ENCODE peak calls at places on chromosomes 12 and 14, in six cellular contexts. One of them, this sample, is unnamed. For H3K4me1, the result is how much of the 10 kb centered on the place peaks cover.

GRCh38 chr14:57480044-57480443 is 13.6 kb downstream of the CCDC198 start:
- DNase-seq in neural progenitor cell: no peak
- DNase-seq in adrenal gland: no peak
- DNase-seq in cardiac muscle cell: no peak
- DNase-seq in MM.1S: no peak
- DNase-seq in A673: peak
- DNase-seq in this sample: no peak

GRCh38 chr14:68968721-68969120 is 10.4 kb downstream of the ACTN1 start:
- DNase-seq in A673: no peak
- DNase-seq in adrenal gland: no peak
- DNase-seq in neural progenitor cell: no peak
- DNase-seq in MM.1S: no peak
- DNase-seq in cardiac muscle cell: no peak
- DNase-seq in this sample: no peak

GRCh38 chr12:111858778-111859177 is 16.8 kb downstream of the MAPKAPK5 start:
- DNase-seq in adrenal gland: no peak
- DNase-seq in A673: no peak
- DNase-seq in MM.1S: no peak
- DNase-seq in neural progenitor cell: no peak
- DNase-seq in cardiac muscle cell: no peak
- DNase-seq in this sample: no peak

GRCh38 chr12:70043490-70044138 is 199.6 kb upstream of the CNOT2 start:
- DNase-seq in cardiac muscle cell: peak
- DNase-seq in adrenal gland: peak
- DNase-seq in neural progenitor cell: no peak
- DNase-seq in MM.1S: no peak
- DNase-seq in A673: no peak
- DNase-seq in this sample: no peak

GRCh38 chr12:72267974-72268373 is 4.2 kb upstream of the TRHDE start:
- DNase-seq in neural progenitor cell: no peak
- DNase-seq in MM.1S: no peak
- DNase-seq in cardiac muscle cell: no peak
- DNase-seq in adrenal gland: no peak
- DNase-seq in A673: peak
- DNase-seq in this sample: no peak

GRCh38 chr12:122793685-122794106 is 19.3 kb downstream of the CCDC62 start:
- DNase-seq in MM.1S: peak
- DNase-seq in neural progenitor cell: peak
- DNase-seq in adrenal gland: no peak
- DNase-seq in cardiac muscle cell: peak
- DNase-seq in A673: peak
- DNase-seq in this sample: peak

GRCh38 chr12:58342736-58343135 is 401.4 kb downstream of the ATP23 start:
- DNase-seq in MM.1S: no peak
- DNase-seq in A673: no peak
- DNase-seq in cardiac muscle cell: no peak
- DNase-seq in neural progenitor cell: no peak
- DNase-seq in adrenal gland: no peak
- DNase-seq in this sample: no peak

GRCh38 chr12:130017571-130018449 is 114.0 kb upstream of the TMEM132D start:
- DNase-seq in neural progenitor cell: peak
- DNase-seq in MM.1S: no peak
- DNase-seq in adrenal gland: no peak
- DNase-seq in cardiac muscle cell: no peak
- DNase-seq in A673: no peak
- DNase-seq in this sample: no peak

GRCh38 chr14:72708708-72709475 is 185.0 kb downstream of the DPF3 start:
- DNase-seq in cardiac muscle cell: no peak
- DNase-seq in adrenal gland: peak
- DNase-seq in neural progenitor cell: peak
- DNase-seq in MM.1S: no peak
- DNase-seq in A673: no peak
- DNase-seq in this sample: no peak

GRCh38 chr12:68813242-68813593 is 5.2 kb downstream of the MDM2 start:
- DNase-seq in cardiac muscle cell: no peak
- DNase-seq in adrenal gland: no peak
- DNase-seq in MM.1S: no peak
- DNase-seq in A673: no peak
- DNase-seq in neural progenitor cell: no peak
- DNase-seq in this sample: no peak

GRCh38 chr14:32010561-32011188 is 66.4 kb upstream of the ARHGAP5 start:
- DNase-seq in A673: no peak
- DNase-seq in cardiac muscle cell: peak
- DNase-seq in neural progenitor cell: no peak
- DNase-seq in adrenal gland: peak
- DNase-seq in MM.1S: no peak
- DNase-seq in this sample: no peak

GRCh38 chr14:22489247-22489551 is 99.8 kb downstream of the DAD1 start:
- DNase-seq in adrenal gland: no peak
- DNase-seq in neural progenitor cell: peak
- DNase-seq in MM.1S: no peak
- DNase-seq in cardiac muscle cell: no peak
- DNase-seq in A673: no peak
- DNase-seq in this sample: no peak

GRCh38 chr12:132560421-132560830 is 50.0 kb downstream of the LRCOL1 start:
- DNase-seq in adrenal gland: no peak
- DNase-seq in MM.1S: peak
- DNase-seq in neural progenitor cell: peak
- DNase-seq in A673: peak
- DNase-seq in cardiac muscle cell: no peak
- DNase-seq in this sample: peak

GRCh38 chr14:80215756-80216581 is 4.7 kb upstream of the DIO2 start:
- DNase-seq in MM.1S: no peak
- DNase-seq in adrenal gland: no peak
- DNase-seq in neural progenitor cell: peak
- DNase-seq in A673: no peak
- DNase-seq in cardiac muscle cell: peak
- DNase-seq in this sample: no peak

GRCh38 chr14:65290830-65291229 is 121.7 kb upstream of the FUT8 start:
- DNase-seq in A673: peak
- DNase-seq in neural progenitor cell: no peak
- DNase-seq in adrenal gland: no peak
- DNase-seq in cardiac muscle cell: peak
- DNase-seq in MM.1S: no peak
- DNase-seq in this sample: no peak

DNA sequence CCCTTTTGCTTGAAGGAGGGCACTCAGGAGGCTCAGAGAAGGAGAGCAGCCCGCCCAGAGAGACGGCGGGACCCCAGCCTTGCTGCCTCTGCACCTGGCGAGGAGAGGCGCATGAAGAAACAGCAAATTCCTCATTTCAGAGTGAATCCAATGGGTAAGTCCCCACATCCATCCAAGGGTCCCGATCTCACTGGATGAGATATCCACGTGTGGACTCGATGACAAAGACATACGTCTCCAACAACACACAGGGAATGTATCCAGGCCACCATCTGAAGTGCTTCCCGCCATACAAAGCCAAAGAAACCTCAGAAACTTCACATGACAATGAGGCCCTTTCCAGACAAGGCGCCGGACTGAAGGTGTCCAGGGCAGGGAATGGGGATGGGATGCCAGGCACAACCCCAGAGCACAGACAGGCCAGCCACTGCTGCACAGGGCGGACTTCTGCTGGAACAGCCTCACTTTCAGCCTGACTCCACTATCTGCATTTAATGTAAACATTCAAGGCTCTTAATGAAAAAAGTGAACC is 14.5 kb downstream of the CCDC88C start:
- DNase-seq in adrenal gland: no peak
- DNase-seq in A673: no peak
- DNase-seq in neural progenitor cell: no peak
- DNase-seq in cardiac muscle cell: no peak
- DNase-seq in MM.1S: no peak
- DNase-seq in this sample: no peak
- H3K4me1 ChIP-seq in adrenal gland: under half
- H3K4me1 ChIP-seq in A673: under half
- H3K4me1 ChIP-seq in neural progenitor cell: under half
- H3K4me1 ChIP-seq in cardiac muscle cell: under half
- H3K4me1 ChIP-seq in MM.1S: half or more
- H3K4me1 ChIP-seq in this sample: half or more

DNA sequence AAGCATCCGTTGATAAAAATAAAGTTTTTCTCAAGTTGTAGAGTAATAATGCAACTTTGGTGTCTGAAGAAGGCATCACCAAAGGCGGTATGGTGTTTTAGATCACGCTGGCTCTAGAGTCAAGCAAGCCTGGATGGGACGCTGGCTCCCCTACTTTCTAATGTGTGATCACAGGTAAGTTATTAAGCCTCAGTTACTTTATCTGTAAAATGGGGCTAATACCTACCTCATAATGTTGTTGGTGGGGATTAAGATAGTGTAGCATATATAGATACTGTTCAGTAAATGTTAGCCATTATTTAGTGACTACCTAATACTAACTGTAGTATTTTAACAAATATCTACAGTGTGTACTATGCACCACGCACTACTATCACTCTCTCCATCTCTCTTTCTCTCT is 45.8 kb downstream of the SLC38A1 start:
- DNase-seq in MM.1S: no peak
- DNase-seq in cardiac muscle cell: no peak
- DNase-seq in neural progenitor cell: no peak
- DNase-seq in adrenal gland: no peak
- DNase-seq in A673: no peak
- DNase-seq in this sample: no peak
- H3K4me1 ChIP-seq in MM.1S: under half
- H3K4me1 ChIP-seq in cardiac muscle cell: under half
- H3K4me1 ChIP-seq in neural progenitor cell: under half
- H3K4me1 ChIP-seq in adrenal gland: under half
- H3K4me1 ChIP-seq in A673: under half
- H3K4me1 ChIP-seq in this sample: half or more

GRCh38 chr12:56723889-56724659 is 1.0 kb downstream of the NACA start:
- DNase-seq in cardiac muscle cell: peak
- DNase-seq in adrenal gland: peak
- DNase-seq in MM.1S: peak
- DNase-seq in A673: peak
- DNase-seq in neural progenitor cell: peak
- DNase-seq in this sample: peak
- H3K4me1 ChIP-seq in cardiac muscle cell: under half
- H3K4me1 ChIP-seq in adrenal gland: under half
- H3K4me1 ChIP-seq in MM.1S: under half
- H3K4me1 ChIP-seq in A673: under half
- H3K4me1 ChIP-seq in neural progenitor cell: under half
- H3K4me1 ChIP-seq in this sample: half or more

GRCh38 chr12:166425-167091 is 47.4 kb downstream of the SLC6A12 start:
- DNase-seq in neural progenitor cell: no peak
- DNase-seq in A673: no peak
- DNase-seq in cardiac muscle cell: no peak
- DNase-seq in adrenal gland: no peak
- DNase-seq in MM.1S: peak
- DNase-seq in this sample: no peak

GRCh38 chr12:169528-170360 is 44.2 kb downstream of the SLC6A12 start:
- DNase-seq in neural progenitor cell: peak
- DNase-seq in adrenal gland: no peak
- DNase-seq in MM.1S: no peak
- DNase-seq in A673: no peak
- DNase-seq in cardiac muscle cell: no peak
- DNase-seq in this sample: no peak

GRCh38 chr12:165862-166368 is 48.0 kb downstream of the SLC6A12 start:
- DNase-seq in cardiac muscle cell: no peak
- DNase-seq in MM.1S: no peak
- DNase-seq in A673: no peak
- DNase-seq in neural progenitor cell: no peak
- DNase-seq in adrenal gland: no peak
- DNase-seq in this sample: no peak

GRCh38 chr12:168763-169525 is 45.0 kb downstream of the SLC6A12 start:
- DNase-seq in neural progenitor cell: no peak
- DNase-seq in A673: no peak
- DNase-seq in adrenal gland: no peak
- DNase-seq in MM.1S: no peak
- DNase-seq in cardiac muscle cell: peak
- DNase-seq in this sample: no peak

DNA sequence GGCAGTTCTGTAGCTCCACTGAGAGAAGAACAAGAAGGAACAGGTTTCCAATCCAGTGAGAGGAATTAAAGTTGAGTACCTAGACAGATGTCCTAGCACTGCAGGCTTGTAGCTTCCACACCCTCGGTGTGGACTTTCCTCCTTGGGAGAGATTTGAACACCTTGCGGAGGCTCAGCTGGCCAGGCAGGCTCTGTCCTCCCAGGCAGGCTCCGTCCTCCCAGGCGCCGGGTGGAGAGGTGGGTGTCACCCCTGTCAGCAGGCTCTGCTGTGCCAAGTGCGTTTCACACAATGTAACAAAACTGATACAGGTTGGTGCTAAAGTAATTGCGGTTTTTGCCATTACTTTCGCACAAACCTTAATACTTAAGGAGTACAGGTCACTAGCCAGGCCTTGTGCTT is 45.8 kb downstream of the SLC6A12 start:
- DNase-seq in MM.1S: no peak
- DNase-seq in cardiac muscle cell: no peak
- DNase-seq in adrenal gland: no peak
- DNase-seq in neural progenitor cell: no peak
- DNase-seq in A673: no peak
- DNase-seq in this sample: no peak
- H3K4me1 ChIP-seq in MM.1S: under half
- H3K4me1 ChIP-seq in cardiac muscle cell: under half
- H3K4me1 ChIP-seq in adrenal gland: under half
- H3K4me1 ChIP-seq in neural progenitor cell: half or more
- H3K4me1 ChIP-seq in A673: under half
- H3K4me1 ChIP-seq in this sample: under half

GRCh38 chr12:96143827-96144226 is 50.3 kb upstream of the ELK3 start:
- DNase-seq in MM.1S: no peak
- DNase-seq in adrenal gland: no peak
- DNase-seq in cardiac muscle cell: peak
- DNase-seq in neural progenitor cell: no peak
- DNase-seq in A673: no peak
- DNase-seq in this sample: no peak

GRCh38 chr12:96143392-96143791 is 50.8 kb upstream of the ELK3 start:
- DNase-seq in neural progenitor cell: no peak
- DNase-seq in A673: no peak
- DNase-seq in MM.1S: no peak
- DNase-seq in adrenal gland: no peak
- DNase-seq in cardiac muscle cell: no peak
- DNase-seq in this sample: no peak

GRCh38 chr12:96150442-96150841 is 43.7 kb upstream of the ELK3 start:
- DNase-seq in MM.1S: no peak
- DNase-seq in cardiac muscle cell: no peak
- DNase-seq in adrenal gland: no peak
- DNase-seq in neural progenitor cell: peak
- DNase-seq in A673: no peak
- DNase-seq in this sample: no peak

GRCh38 chr12:96141216-96141944 is 52.8 kb upstream of the ELK3 start:
- DNase-seq in cardiac muscle cell: peak
- DNase-seq in MM.1S: no peak
- DNase-seq in A673: no peak
- DNase-seq in adrenal gland: peak
- DNase-seq in neural progenitor cell: no peak
- DNase-seq in this sample: no peak

DNA sequence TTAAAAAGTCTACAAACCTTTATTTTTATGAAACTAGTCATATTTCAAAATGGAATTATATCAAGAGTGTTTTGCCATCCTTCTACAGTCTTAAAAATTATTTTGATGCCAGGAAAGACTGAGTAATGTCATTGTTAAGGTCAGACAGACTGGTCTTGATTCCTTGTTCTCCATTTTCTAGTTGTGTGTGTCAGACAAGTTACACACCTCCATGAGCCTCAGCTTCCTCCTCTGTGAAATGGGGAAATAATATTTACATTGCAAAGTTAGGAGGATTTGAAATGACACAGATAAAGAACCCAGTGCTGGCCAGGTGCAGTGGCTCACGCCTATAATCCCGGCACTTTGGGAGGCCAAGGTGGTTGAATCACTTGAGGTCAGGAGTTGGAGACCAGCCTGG is 47.4 kb upstream of the ELK3 start:
- DNase-seq in neural progenitor cell: no peak
- DNase-seq in cardiac muscle cell: no peak
- DNase-seq in A673: no peak
- DNase-seq in MM.1S: no peak
- DNase-seq in adrenal gland: no peak
- DNase-seq in this sample: no peak
- H3K4me1 ChIP-seq in neural progenitor cell: under half
- H3K4me1 ChIP-seq in cardiac muscle cell: under half
- H3K4me1 ChIP-seq in A673: under half
- H3K4me1 ChIP-seq in MM.1S: under half
- H3K4me1 ChIP-seq in adrenal gland: under half
- H3K4me1 ChIP-seq in this sample: under half